ENCODE peak calls at places on chromosomes 2 and 18, in six cellular contexts. C is tibial artery, V is ovary, Q is colonic mucosa, E is psoas muscle, U is fibroblast of the aortic adventitia. L is an unnamed sample.
A peak's percentile ranks its signal among the peaks of the same experiment; 100 is the strongest.

GRCh38 chr18:13003466-13003896 is 12.3 kb downstream of the CEP192 start:
- DNase-seq in U (peak; percentile 72), Q (peak; percentile 24), C (no peak), V (no peak), E (no peak), L (peak; percentile 31)

GRCh38 chr2:17373736-17374135 is 144.5 kb downstream of the RAD51AP2 start:
- DNase-seq in E (no peak), C (no peak), Q (no peak), U (no peak), V (no peak), L (no peak)

GRCh38 chr2:25374827-25375226 is 33.1 kb upstream of the DNMT3A start:
- DNase-seq in C (no peak), V (no peak), E (peak; percentile 15), U (no peak), Q (no peak), L (no peak)

GRCh38 chr18:3665780-3666525 is 216.0 kb downstream of the TGIF1 start:
- DNase-seq in E (peak; percentile 82), V (peak; percentile 71), Q (peak; percentile 91), C (peak; percentile 68), U (peak; percentile 96), L (peak; percentile 74)

GRCh38 chr2:54561795-54562592 is 105.9 kb downstream of the SPTBN1 start:
- DNase-seq in C (no peak), E (no peak), V (no peak), U (no peak), Q (no peak), L (no peak)

GRCh38 chr2:224412064-224412921 is 10.4 kb upstream of the FAM124B start:
- DNase-seq in C (no peak), E (peak; percentile 66), U (peak; percentile 13), V (no peak), Q (no peak), L (no peak)

GRCh38 chr18:7133181-7133580 is 15.6 kb upstream of the LAMA1 start:
- DNase-seq in Q (no peak), V (no peak), U (peak; percentile 9), C (no peak), E (no peak), L (no peak)

GRCh38 chr18:34261865-34262780 is 37.4 kb upstream of the NOL4 start:
- DNase-seq in E (no peak), V (no peak), Q (no peak), C (no peak), U (no peak), L (no peak)

GRCh38 chr2:173716458-173717052 is 248.6 kb downstream of the SP3 start:
- DNase-seq in V (no peak), Q (no peak), E (no peak), C (no peak), U (no peak), L (no peak)

GRCh38 chr2:172173307-172173706 is 70.6 kb upstream of the DLX2 start:
- DNase-seq in Q (no peak), U (no peak), V (no peak), C (no peak), E (no peak), L (no peak)

GRCh38 chr18:76064998-76065397 is 430.0 kb downstream of the ZNF516 start:
- DNase-seq in Q (no peak), E (no peak), C (no peak), U (no peak), V (no peak), L (no peak)

GRCh38 chr2:189203177-189203799 is 23.7 kb upstream of the COL5A2 start:
- DNase-seq in C (no peak), E (no peak), V (no peak), U (no peak), Q (no peak), L (no peak)

GRCh38 chr2:119158563-119159347 is at the start of gene C1QL2:
- DNase-seq in Q (no peak), V (no peak), U (no peak), E (no peak), C (no peak), L (peak; percentile 14)
- TF ChIP-seq CTCF in Q (no peak), V (no peak), U (no peak), E (no peak), C (no peak), L (peak; percentile 40)

GRCh38 chr2:105243961-105244360 is 2.4 kb downstream of the GPR45 start:
- DNase-seq in C (no peak), Q (no peak), V (no peak), U (no peak), E (no peak), L (peak; percentile 16)
- TF ChIP-seq CTCF in C (no peak), Q (no peak), V (no peak), U (peak; percentile 25), E (no peak), L (peak; percentile 60)

GRCh38 chr2:226603606-226604005 is 196.0 kb downstream of the IRS1 start:
- DNase-seq in C (no peak), Q (no peak), V (no peak), U (no peak), E (no peak), L (no peak)

GRCh38 chr2:226605642-226606041 is 194.0 kb downstream of the IRS1 start:
- DNase-seq in U (no peak), Q (no peak), C (no peak), E (no peak), V (no peak), L (no peak)

GRCh38 chr2:226601881-226602280 is 197.7 kb downstream of the IRS1 start:
- DNase-seq in E (no peak), U (peak; percentile 29), Q (no peak), C (no peak), V (no peak), L (no peak)

DNA sequence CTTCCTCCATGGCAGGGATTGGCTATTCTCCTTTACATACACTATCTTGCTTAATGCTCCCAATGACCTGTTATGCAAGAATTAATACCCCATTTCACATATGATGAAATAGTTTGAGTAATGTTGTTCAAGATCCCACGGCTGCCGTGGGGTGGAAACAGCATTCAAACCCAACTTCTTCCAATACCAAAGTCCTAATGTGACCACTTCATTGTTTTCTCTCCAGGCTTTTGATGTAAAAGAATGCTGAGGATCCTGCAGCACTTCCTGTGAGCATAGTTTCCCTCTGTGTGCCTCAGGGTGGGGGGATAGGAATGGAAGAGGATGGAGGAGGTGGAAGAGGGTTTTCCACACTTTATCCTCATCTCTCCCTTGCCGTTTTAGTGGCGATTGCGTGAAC is 199.4 kb downstream of the IRS1 start:
- DNase-seq in C (no peak), Q (no peak), U (no peak), V (no peak), E (no peak), L (no peak)
- TF ChIP-seq CTCF in C (no peak), Q (no peak), U (no peak), V (no peak), E (no peak), L (no peak)

GRCh38 chr2:108345941-108346340 is 31.8 kb upstream of the SULT1C4 start:
- DNase-seq in U (no peak), Q (no peak), E (no peak), C (no peak), V (no peak), L (no peak)
- TF ChIP-seq CTCF in U (no peak), Q (no peak), E (no peak), C (no peak), V (no peak), L (no peak)

GRCh38 chr2:64860321-64860751 is 128.9 kb upstream of the SLC1A4 start:
- DNase-seq in U (no peak), Q (no peak), C (peak; percentile 20), V (no peak), E (peak; percentile 57), L (no peak)
- TF ChIP-seq CTCF in U (no peak), Q (no peak), C (no peak), V (no peak), E (no peak), L (no peak)

DNA sequence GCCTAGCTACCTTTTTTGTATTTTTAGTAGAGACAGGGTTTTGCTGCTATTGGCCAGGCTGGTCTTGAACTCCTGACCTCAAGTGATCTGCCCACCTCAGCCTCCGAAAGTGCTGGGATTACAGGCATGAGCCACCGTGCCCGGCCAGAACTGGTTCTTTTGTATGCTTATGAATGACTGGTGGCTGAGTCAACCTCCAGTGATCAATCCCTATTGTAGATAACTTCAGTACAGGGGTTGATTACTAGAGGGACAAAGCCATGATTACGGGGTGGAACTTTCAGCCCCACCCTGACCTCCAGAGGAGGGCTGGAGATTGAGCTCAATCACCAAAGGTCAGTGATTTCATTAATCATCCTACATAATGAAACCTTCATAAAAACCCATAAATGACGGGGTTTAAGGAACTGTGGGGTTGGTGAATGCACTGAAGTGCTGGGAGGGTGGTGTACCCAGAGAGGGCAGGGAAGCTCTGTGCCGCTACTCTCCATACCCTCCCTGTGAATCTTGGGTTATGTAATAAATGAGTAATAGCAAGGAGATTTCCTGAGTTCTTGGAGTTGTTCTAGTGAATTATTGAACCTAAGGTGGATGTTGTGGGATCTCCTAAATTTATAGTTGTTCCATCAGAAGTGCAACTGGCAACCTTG is 281.8 kb upstream of the CXCR4 start:
- DNase-seq in Q (no peak), V (no peak), U (no peak), E (no peak), C (no peak), L (no peak)
- TF ChIP-seq CTCF in Q (no peak), V (no peak), U (no peak), E (no peak), C (no peak), L (no peak)

DNA sequence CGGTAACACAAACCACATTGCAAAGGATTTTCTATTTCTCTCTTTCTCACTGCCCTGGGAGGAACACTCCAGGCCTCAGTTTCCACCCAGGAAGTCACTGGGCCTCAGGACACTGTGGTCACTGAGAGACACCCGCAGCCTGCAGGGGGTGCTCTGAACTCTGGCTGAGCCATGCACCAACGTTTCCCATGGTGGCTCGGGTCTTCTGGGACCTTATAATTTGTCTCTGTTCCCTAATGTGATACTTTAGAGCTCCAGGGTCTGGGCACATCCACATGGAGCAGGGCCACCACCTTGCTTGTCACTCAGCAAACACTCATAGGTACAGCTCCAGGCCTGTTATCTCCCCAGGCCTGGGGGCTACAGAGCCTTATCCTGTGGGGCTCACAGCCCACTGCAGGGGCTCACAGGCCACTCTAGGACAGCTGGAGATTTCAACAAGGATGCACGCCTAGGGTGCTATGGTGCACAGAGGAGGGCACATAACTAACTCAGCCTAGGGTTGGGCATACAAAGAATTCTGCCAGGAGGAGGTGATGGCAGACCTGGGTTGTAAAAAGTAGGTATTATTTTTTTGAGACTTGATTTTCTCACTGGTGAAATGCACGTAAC is 2.9 kb upstream of the HS1BP3 start:
- DNase-seq in Q (no peak), U (no peak), C (no peak), V (no peak), E (peak; percentile 41), L (no peak)
- TF ChIP-seq CTCF in Q (no peak), U (no peak), C (no peak), V (no peak), E (no peak), L (no peak)

DNA sequence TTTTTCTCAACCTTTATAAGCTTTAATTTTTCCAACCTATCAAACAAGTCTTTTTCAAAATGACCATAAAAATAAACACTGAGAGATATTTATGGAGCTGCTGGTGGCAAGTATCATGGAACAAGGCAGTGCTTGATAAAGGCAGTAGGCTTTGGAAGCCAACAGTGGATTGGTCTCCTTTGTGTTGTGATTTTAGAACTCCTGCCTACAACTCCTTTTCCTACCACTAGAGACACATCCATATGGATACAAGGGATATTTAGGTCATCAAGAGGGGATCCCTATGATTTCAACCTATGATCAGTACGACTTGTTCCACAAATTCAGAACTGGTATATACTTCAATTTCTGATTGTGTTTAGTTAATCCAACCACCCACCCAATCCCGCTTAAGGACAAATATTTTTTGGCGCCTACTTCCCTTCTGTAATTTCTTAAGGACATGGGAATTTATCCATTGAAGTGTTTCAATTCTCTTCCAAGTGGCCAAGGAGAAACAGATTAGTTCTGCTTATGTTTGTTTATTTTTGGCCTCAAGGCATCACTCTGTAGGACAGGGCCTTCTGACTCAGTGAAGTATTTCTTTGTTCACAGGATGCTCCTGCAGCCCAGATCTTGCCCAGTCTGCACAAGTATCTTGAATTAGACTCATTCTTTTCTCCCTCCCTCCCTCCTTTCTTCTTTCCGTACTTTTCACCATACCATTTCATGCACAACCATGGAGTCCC is 2119.6 kb upstream of the PIK3C3 start:
- DNase-seq in Q (no peak), C (no peak), U (no peak), E (no peak), V (no peak), L (no peak)
- TF ChIP-seq CTCF in Q (no peak), C (no peak), U (no peak), E (no peak), V (no peak), L (no peak)

L was measured in progenitor cell of endocrine pancreas.